ENCODE peak calls at places on chromosome 3, in five cellular contexts. One of them, this sample, is unnamed.

GRCh38 chr3:188211476-188211875 is 57.5 kb downstream of the LPP start:
- DNase-seq in fibroblast of lung: no peak
- DNase-seq in K562: no peak
- DNase-seq in astrocyte: peak; percentile 45
- DNase-seq in PC-3: no peak
- DNase-seq in this sample: no peak

GRCh38 chr3:11477286-11477935 is 166.3 kb downstream of the VGLL4 start:
- DNase-seq in astrocyte: peak; percentile 98
- DNase-seq in fibroblast of lung: peak; percentile 80
- DNase-seq in K562: no peak
- DNase-seq in PC-3: peak; percentile 25
- DNase-seq in this sample: no peak

GRCh38 chr3:70392227-70392626 is 79.8 kb upstream of the MDFIC2 start:
- DNase-seq in PC-3: no peak
- DNase-seq in K562: no peak
- DNase-seq in astrocyte: no peak
- DNase-seq in fibroblast of lung: no peak
- DNase-seq in this sample: no peak

GRCh38 chr3:127367593-127367992 is 79.7 kb upstream of the PRR20G start:
- DNase-seq in PC-3: no peak
- DNase-seq in K562: no peak
- DNase-seq in astrocyte: no peak
- DNase-seq in fibroblast of lung: no peak
- DNase-seq in this sample: no peak

GRCh38 chr3:142595581-142595950 is 627 bp upstream of the PLS1 start:
- DNase-seq in PC-3: peak; percentile 86
- DNase-seq in astrocyte: peak; percentile 94
- DNase-seq in K562: no peak
- DNase-seq in fibroblast of lung: peak; percentile 67
- DNase-seq in this sample: no peak

GRCh38 chr3:173732237-173732636 is 334.7 kb downstream of the NLGN1 start:
- DNase-seq in astrocyte: peak; percentile 57
- DNase-seq in PC-3: no peak
- DNase-seq in K562: no peak
- DNase-seq in fibroblast of lung: peak; percentile 6
- DNase-seq in this sample: no peak

GRCh38 chr3:64000446-64001055 is 22.7 kb downstream of the PSMD6 start:
- DNase-seq in astrocyte: no peak
- DNase-seq in K562: no peak
- DNase-seq in fibroblast of lung: peak; percentile 29
- DNase-seq in PC-3: no peak
- DNase-seq in this sample: no peak

GRCh38 chr3:140290105-140290504 is 355.1 kb downstream of the CLSTN2 start:
- DNase-seq in K562: no peak
- DNase-seq in fibroblast of lung: no peak
- DNase-seq in astrocyte: peak; percentile 14
- DNase-seq in PC-3: no peak
- DNase-seq in this sample: no peak

GRCh38 chr3:2923390-2923789 is 186.8 kb downstream of the IL5RA start:
- DNase-seq in PC-3: no peak
- DNase-seq in astrocyte: no peak
- DNase-seq in fibroblast of lung: no peak
- DNase-seq in K562: no peak
- DNase-seq in this sample: no peak

GRCh38 chr3:71066356-71066755 is 517.2 kb downstream of the FOXP1 start:
- DNase-seq in PC-3: peak; percentile 67
- DNase-seq in K562: no peak
- DNase-seq in astrocyte: no peak
- DNase-seq in fibroblast of lung: no peak
- DNase-seq in this sample: no peak

GRCh38 chr3:179454887-179455286 is 3.6 kb upstream of the GNB4 start:
- DNase-seq in K562: no peak
- DNase-seq in PC-3: no peak
- DNase-seq in astrocyte: no peak
- DNase-seq in fibroblast of lung: no peak
- DNase-seq in this sample: no peak

GRCh38 chr3:40079203-40079844 is 230.2 kb upstream of the EIF1B start:
- DNase-seq in PC-3: peak; percentile 2
- DNase-seq in astrocyte: peak; percentile 83
- DNase-seq in K562: no peak
- DNase-seq in fibroblast of lung: no peak
- DNase-seq in this sample: no peak

GRCh38 chr3:86988235-86988634 is 2.7 kb downstream of the VGLL3 start:
- DNase-seq in K562: no peak
- DNase-seq in PC-3: peak; percentile 61
- DNase-seq in astrocyte: peak; percentile 95
- DNase-seq in fibroblast of lung: peak; percentile 87
- DNase-seq in this sample: no peak

GRCh38 chr3:34382859-34383258 is 584.4 kb downstream of the PDCD6IP start:
- DNase-seq in PC-3: peak; percentile 43
- DNase-seq in astrocyte: no peak
- DNase-seq in K562: no peak
- DNase-seq in fibroblast of lung: no peak
- DNase-seq in this sample: no peak

GRCh38 chr3:123766195-123767019 is 117.7 kb downstream of the MYLK start:
- DNase-seq in astrocyte: no peak
- DNase-seq in fibroblast of lung: peak; percentile 59
- DNase-seq in K562: no peak
- DNase-seq in PC-3: no peak
- DNase-seq in this sample: no peak

GRCh38 chr3:131704084-131704483 is 201.3 kb upstream of the MRPL3 start:
- DNase-seq in fibroblast of lung: no peak
- DNase-seq in K562: no peak
- DNase-seq in PC-3: no peak
- DNase-seq in astrocyte: peak; percentile 36
- DNase-seq in this sample: no peak

GRCh38 chr3:8540456-8540855 is 38.8 kb downstream of the LMCD1 start:
- DNase-seq in K562: no peak
- DNase-seq in astrocyte: no peak
- DNase-seq in fibroblast of lung: no peak
- DNase-seq in PC-3: no peak
- DNase-seq in this sample: no peak

GRCh38 chr3:119323401-119324107 is 29.4 kb downstream of the ARHGAP31 start:
- DNase-seq in astrocyte: no peak
- DNase-seq in PC-3: peak; percentile 50
- DNase-seq in K562: no peak
- DNase-seq in fibroblast of lung: no peak
- DNase-seq in this sample: no peak

GRCh38 chr3:184228376-184229137 is 828 bp upstream of the VWA5B2 start:
- DNase-seq in fibroblast of lung: no peak
- DNase-seq in astrocyte: no peak
- DNase-seq in PC-3: no peak
- DNase-seq in K562: no peak
- DNase-seq in this sample: no peak
- TF ChIP-seq EZH2 in fibroblast of lung: peak; percentile 81
- TF ChIP-seq EZH2 in astrocyte: no peak
- TF ChIP-seq EZH2 in PC-3: no peak
- TF ChIP-seq EZH2 in K562: no peak
- TF ChIP-seq EZH2 in this sample: no peak

DNA sequence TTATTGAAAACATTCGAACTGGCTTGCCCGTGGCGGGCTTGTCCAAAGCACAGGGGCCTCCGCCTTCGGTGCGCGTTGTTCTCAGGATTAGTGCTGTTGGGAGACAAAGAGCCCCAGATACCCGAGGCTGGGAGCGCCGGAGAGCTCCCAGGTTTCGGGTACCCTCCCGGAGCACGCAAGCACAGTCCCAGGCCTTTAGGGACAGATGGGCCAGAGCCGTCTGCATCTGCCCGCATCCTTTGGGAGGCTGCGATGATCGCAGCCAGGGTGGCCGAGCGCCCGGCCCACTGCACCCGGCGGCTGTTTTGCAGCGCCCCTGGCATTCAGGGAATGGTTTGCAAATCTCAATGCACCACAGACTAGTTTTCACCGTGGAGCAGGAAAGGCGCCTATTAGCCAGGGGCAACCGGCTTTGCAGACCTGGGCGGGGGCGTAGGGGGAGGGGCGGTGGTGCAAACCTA is 5.0 kb upstream of the FEZF2 start:
- DNase-seq in K562: no peak
- DNase-seq in fibroblast of lung: no peak
- DNase-seq in PC-3: no peak
- DNase-seq in astrocyte: no peak
- DNase-seq in this sample: no peak
- TF ChIP-seq EZH2 in K562: no peak
- TF ChIP-seq EZH2 in fibroblast of lung: peak; percentile 74
- TF ChIP-seq EZH2 in PC-3: no peak
- TF ChIP-seq EZH2 in astrocyte: peak; percentile 85
- TF ChIP-seq EZH2 in this sample: no peak

DNA sequence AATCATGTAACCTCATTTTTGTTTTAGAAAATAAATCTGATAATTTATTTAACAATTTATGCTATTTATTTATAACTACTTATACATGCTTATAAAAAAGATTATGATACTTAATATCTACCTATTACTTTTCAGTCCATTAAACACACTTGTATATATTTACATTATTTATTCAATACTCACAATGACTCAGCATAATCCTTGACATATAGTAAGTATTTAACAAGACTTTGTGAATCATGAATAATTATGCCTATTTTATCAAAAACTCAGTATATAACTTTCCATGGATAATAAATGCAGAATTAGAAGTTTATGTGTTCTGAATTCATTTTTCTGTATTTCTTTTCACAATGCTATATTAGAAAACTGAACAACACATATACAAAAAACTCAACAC is 266.0 kb upstream of the STAC start:
- DNase-seq in astrocyte: no peak
- DNase-seq in PC-3: peak; percentile 43
- DNase-seq in K562: no peak
- DNase-seq in fibroblast of lung: no peak
- DNase-seq in this sample: no peak
- TF ChIP-seq EZH2 in astrocyte: no peak
- TF ChIP-seq EZH2 in PC-3: no peak
- TF ChIP-seq EZH2 in K562: no peak
- TF ChIP-seq EZH2 in fibroblast of lung: no peak
- TF ChIP-seq EZH2 in this sample: no peak

DNA sequence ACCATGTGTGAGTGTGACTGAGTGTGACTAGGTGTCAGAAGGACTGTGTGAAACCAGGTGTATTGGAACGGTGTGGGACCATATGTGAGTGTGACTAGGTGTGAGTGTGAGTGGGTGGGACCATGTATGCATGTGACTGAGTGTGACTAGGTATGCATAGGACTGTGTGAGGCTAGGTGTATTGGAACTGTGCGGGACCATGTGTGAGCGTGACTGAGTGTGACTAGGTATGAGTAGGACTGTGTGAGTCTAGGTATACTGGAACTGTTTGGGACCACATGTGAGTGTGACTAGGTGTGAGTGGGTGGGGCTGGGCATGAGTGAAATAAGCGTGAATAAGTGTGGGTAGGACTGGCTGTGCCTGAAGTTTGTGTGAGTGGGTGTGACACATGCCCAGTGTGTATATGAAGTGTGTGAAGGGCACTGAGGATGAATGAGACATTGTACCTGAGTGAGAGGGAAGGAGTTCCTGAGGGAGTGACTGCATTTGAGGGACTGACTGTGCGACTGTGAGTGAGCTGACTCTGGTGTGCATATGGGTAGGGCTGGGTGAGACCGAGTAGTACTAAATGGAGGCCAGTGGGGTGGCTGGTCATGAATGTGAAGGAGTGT is 247.0 kb upstream of the CCDC54 start:
- DNase-seq in K562: no peak
- DNase-seq in PC-3: no peak
- DNase-seq in astrocyte: no peak
- DNase-seq in fibroblast of lung: no peak
- DNase-seq in this sample: no peak
- TF ChIP-seq EZH2 in K562: no peak
- TF ChIP-seq EZH2 in PC-3: no peak
- TF ChIP-seq EZH2 in astrocyte: no peak
- TF ChIP-seq EZH2 in fibroblast of lung: no peak
- TF ChIP-seq EZH2 in this sample: no peak

This sample was measured in SK-N-MC.